ENCODE peak calls at places on chromosomes 16 and 17, in eight cellular contexts. N, A, E, S, Q, V, B and C are unnamed samples.

GRCh38 chr17:50950002-50950877 is 84.1 kb upstream of the TOB1 start:
- DNase-seq in N (peak; percentile 86), A (peak; percentile 88), E (peak; percentile 76), S (peak; percentile 59), Q (peak; percentile 78), V (peak; percentile 89), B (peak; percentile 68), C (peak; percentile 54)

GRCh38 chr17:68231536-68231935 is 16.3 kb upstream of the AMZ2 start:
- DNase-seq in N (no peak), A (no peak), E (no peak), S (no peak), Q (no peak), V (no peak), B (no peak), C (no peak)

GRCh38 chr17:71656987-71657858 is 463.6 kb upstream of the SOX9 start:
- DNase-seq in N (no peak), A (no peak), E (no peak), S (no peak), Q (no peak), V (no peak), B (no peak), C (no peak)

GRCh38 chr17:80920406-80920805 is 71.2 kb upstream of the CHMP6 start:
- DNase-seq in N (no peak), A (peak; percentile 66), E (no peak), S (no peak), Q (peak; percentile 26), V (peak; percentile 12), B (no peak), C (no peak)

GRCh38 chr16:89442588-89442987 is 47.8 kb downstream of the ANKRD11 start:
- DNase-seq in N (no peak), A (no peak), E (no peak), S (no peak), Q (no peak), V (no peak), B (no peak), C (no peak)

GRCh38 chr17:30323895-30324319 is 9.9 kb downstream of the TMIGD1 start:
- DNase-seq in N (peak; percentile 60), A (no peak), E (no peak), S (no peak), Q (peak; percentile 53), V (peak; percentile 53), B (no peak), C (peak; percentile 35)

GRCh38 chr16:28974007-28974436 is 556 bp upstream of the SPNS1 start:
- DNase-seq in N (peak; percentile 65), A (peak; percentile 64), E (peak; percentile 49), S (no peak), Q (peak; percentile 59), V (peak; percentile 74), B (no peak), C (no peak)

GRCh38 chr16:30761427-30761927 is 385 bp downstream of the CFAP119 start:
- DNase-seq in N (peak; percentile 59), A (no peak), E (no peak), S (no peak), Q (no peak), V (peak; percentile 18), B (peak; percentile 48), C (no peak)

GRCh38 chr17:29495011-29495410 is 71.8 kb downstream of the ABHD15 start:
- DNase-seq in N (no peak), A (no peak), E (no peak), S (no peak), Q (no peak), V (peak; percentile 47), B (no peak), C (no peak)

GRCh38 chr16:56950881-56951771 is 10.6 kb upstream of the CETP start:
- DNase-seq in N (peak; percentile 37), A (no peak), E (peak; percentile 37), S (no peak), Q (peak; percentile 52), V (no peak), B (peak; percentile 63), C (peak; percentile 30)

GRCh38 chr16:67928561-67929364 is 2.9 kb downstream of the CTRL start:
- DNase-seq in N (peak; percentile 84), A (peak; percentile 69), E (peak; percentile 68), S (peak; percentile 59), Q (peak; percentile 66), V (peak; percentile 58), B (peak; percentile 73), C (peak; percentile 71)

GRCh38 chr17:45656527-45657181 is 127.5 kb upstream of the CRHR1 start:
- DNase-seq in N (no peak), A (no peak), E (no peak), S (no peak), Q (no peak), V (no peak), B (no peak), C (no peak)

GRCh38 chr17:37490638-37491614 is 1.2 kb downstream of the DUSP14 start:
- DNase-seq in N (peak; percentile 29), A (peak; percentile 61), E (no peak), S (no peak), Q (peak; percentile 42), V (peak; percentile 84), B (peak; percentile 17), C (no peak)

GRCh38 chr17:37493249-37494027 is 3.7 kb downstream of the DUSP14 start:
- DNase-seq in N (no peak), A (no peak), E (no peak), S (no peak), Q (no peak), V (peak; percentile 77), B (no peak), C (no peak)

GRCh38 chr17:37490022-37490587 is 414 bp downstream of the DUSP14 start:
- DNase-seq in N (peak; percentile 61), A (peak; percentile 66), E (peak; percentile 60), S (peak; percentile 36), Q (peak; percentile 51), V (peak; percentile 54), B (peak; percentile 61), C (peak; percentile 54)

GRCh38 chr17:37494401-37494831 is 4.7 kb downstream of the DUSP14 start:
- DNase-seq in N (no peak), A (no peak), E (no peak), S (no peak), Q (no peak), V (no peak), B (no peak), C (no peak)

GRCh38 chr17:37492167-37492566 is 2.5 kb downstream of the DUSP14 start:
- DNase-seq in N (no peak), A (no peak), E (no peak), S (no peak), Q (no peak), V (no peak), B (no peak), C (no peak)
- H3K27ac ChIP-seq in N (no peak overlapping the region), A (peak overlapping the region; percentile 89), E (no peak overlapping the region), S (peak overlapping the region; percentile 91), Q (no peak overlapping the region), V (peak overlapping the region; percentile 98), B (no peak overlapping the region), C (no peak overlapping the region)

GRCh38 chr16:63527404-63527803 is 1491.2 kb upstream of the CDH8 start:
- DNase-seq in N (no peak), A (no peak), E (no peak), S (no peak), Q (no peak), V (no peak), B (no peak), C (no peak)

GRCh38 chr16:63530974-63531373 is 1494.7 kb upstream of the CDH8 start:
- DNase-seq in N (no peak), A (no peak), E (no peak), S (no peak), Q (no peak), V (no peak), B (no peak), C (no peak)

GRCh38 chr16:63530208-63530607 is 1494.0 kb upstream of the CDH8 start:
- DNase-seq in N (no peak), A (no peak), E (no peak), S (no peak), Q (no peak), V (no peak), B (no peak), C (no peak)
- TF ChIP-seq CTCF in N (no peak), A (no peak), E (no peak), S (no peak), Q (no peak), V (no peak), B (peak; percentile 30), C (no peak)

DNA sequence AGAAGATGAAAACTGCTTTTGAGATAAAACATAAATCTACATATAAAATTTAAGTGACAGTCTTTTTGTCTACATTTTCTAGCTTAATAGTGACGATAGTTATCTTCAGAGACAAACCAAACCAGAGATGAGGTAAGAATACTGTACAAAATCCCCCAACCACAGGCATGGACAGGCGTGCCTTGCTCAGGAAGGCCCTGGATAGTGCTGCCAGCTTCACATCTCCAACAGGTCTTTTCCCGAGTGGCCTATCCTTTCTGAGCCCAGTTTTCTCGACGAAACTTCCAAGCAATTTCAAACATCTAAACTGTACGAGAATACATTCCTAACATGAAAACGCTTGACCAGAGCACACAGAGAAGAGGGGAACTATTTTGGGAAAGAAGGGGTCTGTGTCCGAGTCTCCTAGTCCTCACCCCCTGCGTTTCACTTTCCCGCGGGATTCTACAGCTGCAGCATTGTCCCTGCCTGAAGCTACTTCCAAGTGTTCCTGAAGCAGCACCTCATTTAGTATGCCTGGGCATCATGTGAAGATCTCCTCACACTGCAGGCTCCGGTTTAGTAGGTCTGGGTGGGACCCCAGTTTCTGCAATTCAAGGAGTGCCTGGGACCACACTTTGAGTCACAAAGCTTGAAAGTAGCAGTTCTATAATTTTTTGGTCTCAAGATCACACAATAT is 37.8 kb downstream of the GNA13 start:
- DNase-seq in N (no peak), A (no peak), E (no peak), S (no peak), Q (no peak), V (no peak), B (no peak), C (no peak)
- H3K27ac ChIP-seq in N (no peak overlapping the region), A (peak overlapping the region; percentile 37), E (no peak overlapping the region), S (peak overlapping the region; percentile 55), Q (no peak overlapping the region), V (no peak overlapping the region), B (no peak overlapping the region), C (no peak overlapping the region)

GRCh38 chr17:35943537-35943936 is at the start of gene LYZL6:
- DNase-seq in N (no peak), A (no peak), E (no peak), S (no peak), Q (no peak), V (no peak), B (no peak), C (no peak)

GRCh38 chr17:35948092-35948491 is 4.6 kb upstream of the LYZL6 start:
- DNase-seq in N (no peak), A (no peak), E (no peak), S (no peak), Q (no peak), V (no peak), B (no peak), C (no peak)

GRCh38 chr17:35944151-35944550 is 638 bp upstream of the LYZL6 start:
- DNase-seq in N (no peak), A (no peak), E (no peak), S (no peak), Q (no peak), V (no peak), B (no peak), C (no peak)

GRCh38 chr17:35942588-35943186 is 826 bp downstream of the LYZL6 start:
- DNase-seq in N (peak; percentile 64), A (no peak), E (no peak), S (no peak), Q (no peak), V (no peak), B (no peak), C (no peak)

DNA sequence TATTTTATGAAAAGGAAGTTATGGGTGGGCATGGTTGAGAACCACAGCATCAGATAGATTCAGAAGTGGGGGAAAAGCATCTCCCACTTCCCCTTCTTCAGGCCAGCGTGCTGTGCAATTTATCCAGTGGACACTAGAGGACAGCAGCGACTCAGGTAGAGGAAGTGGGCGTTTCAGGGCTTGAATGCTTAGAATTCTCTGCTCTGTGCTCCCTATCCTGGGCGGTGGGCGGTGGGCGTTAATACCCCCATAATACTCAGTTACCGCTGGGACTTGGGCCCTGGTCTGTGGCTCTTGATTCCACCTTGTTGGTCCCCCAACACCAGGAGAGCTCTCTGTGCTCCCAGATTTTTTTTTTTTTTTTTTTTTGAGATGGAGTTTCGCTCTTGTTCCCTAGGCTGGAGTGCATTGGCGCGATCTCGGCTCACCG is 3.7 kb upstream of the LYZL6 start:
- DNase-seq in N (peak; percentile 67), A (peak; percentile 27), E (peak; percentile 33), S (no peak), Q (peak; percentile 42), V (peak; percentile 33), B (peak; percentile 65), C (no peak)
- TF ChIP-seq CTCF in N (peak; percentile 64), A (peak; percentile 50), E (peak; percentile 69), S (peak; percentile 74), Q (peak; percentile 61), V (peak; percentile 80), B (peak; percentile 77), C (peak; percentile 68)